ENCODE peak calls at places on chromosomes 13 and 19, in four cellular contexts. M is hepatocyte, R is ascending aorta, Z is breast epithelium. U is an unnamed sample.

GRCh38 chr13:59236309-59236939 is 927.3 kb downstream of the DIAPH3 start:
- DNase-seq in M (no peak), R (no peak), Z (no peak), U (no peak)

GRCh38 chr19:45901432-45901903 is 945 bp downstream of the MYPOP start:
- DNase-seq in M (peak; percentile 76), R (no peak), Z (no peak), U (no peak)

GRCh38 chr13:33367931-33368330 is 82.4 kb upstream of the STARD13 start:
- DNase-seq in M (no peak), R (no peak), Z (no peak), U (no peak)

GRCh38 chr13:30577381-30577780 is 40.3 kb upstream of the USPL1 start:
- DNase-seq in M (peak; percentile 8), R (no peak), Z (no peak), U (no peak)

GRCh38 chr13:82917984-82918383 is 964.3 kb downstream of the SLITRK1 start:
- DNase-seq in M (no peak), R (no peak), Z (no peak), U (no peak)

GRCh38 chr19:33627962-33628839 is 6.4 kb downstream of the CHST8 start:
- DNase-seq in M (no peak), R (no peak), Z (no peak), U (no peak)

GRCh38 chr13:105665284-105665683 is 870.2 kb downstream of the EFNB2 start:
- DNase-seq in M (no peak), R (no peak), Z (no peak), U (no peak)

GRCh38 chr13:77386880-77387606 is 60.1 kb upstream of the MYCBP2 start:
- DNase-seq in M (no peak), R (no peak), Z (no peak), U (no peak)

GRCh38 chr13:78138756-78139155 is 220.1 kb upstream of the EDNRB start:
- DNase-seq in M (peak; percentile 19), R (no peak), Z (no peak), U (no peak)

GRCh38 chr13:38394777-38395504 is 45.3 kb downstream of the UFM1 start:
- DNase-seq in M (peak; percentile 31), R (no peak), Z (no peak), U (no peak)

DNA sequence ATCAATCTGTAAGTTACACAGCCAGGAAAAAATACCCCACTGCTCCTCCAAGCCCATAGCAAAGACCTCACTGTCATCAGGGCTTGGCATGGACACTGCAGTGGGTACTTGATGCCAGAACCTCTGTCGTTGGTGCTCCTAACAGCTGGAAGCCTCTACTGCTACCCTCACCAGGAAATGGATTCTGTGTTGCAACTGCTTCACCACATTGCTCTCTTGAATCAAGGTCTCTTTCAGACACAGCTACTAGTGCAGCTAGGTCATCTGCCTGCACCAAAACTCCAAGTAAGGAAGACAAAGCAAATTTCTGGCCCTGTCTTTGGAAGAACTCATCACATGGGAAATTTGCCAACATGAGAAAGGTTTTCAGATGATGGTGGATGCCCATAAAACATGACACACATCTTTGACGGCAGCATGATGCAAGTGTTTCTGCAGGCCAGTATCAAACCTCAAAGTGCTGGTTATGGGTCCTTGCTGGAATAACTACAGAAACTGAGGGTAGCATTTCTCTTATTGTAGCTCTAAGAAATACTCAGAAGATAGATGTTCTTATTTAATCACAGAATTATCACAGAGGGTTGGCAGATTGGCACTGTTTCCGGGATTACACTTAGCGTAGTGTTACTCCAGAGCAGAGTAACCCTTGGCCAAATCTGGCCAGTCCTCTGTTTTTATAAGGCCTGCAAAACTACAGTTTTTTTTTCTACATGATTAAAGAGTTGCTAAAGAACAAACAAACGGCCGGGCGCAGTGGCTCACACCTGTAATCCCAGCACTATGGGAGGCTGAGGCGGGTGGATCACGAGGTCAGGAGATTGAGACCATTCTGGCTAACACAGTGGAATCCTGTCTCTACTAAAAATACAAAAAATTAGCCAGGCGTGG is 12.9 kb upstream of the PCCA start:
- DNase-seq in M (no peak), R (no peak), Z (no peak), U (no peak)
- TF ChIP-seq CTCF in M (no peak), R (no peak), Z (no peak), U (no peak)

GRCh38 chr13:26541041-26541440 is 16.4 kb upstream of the WASF3 start:
- DNase-seq in M (no peak), R (no peak), Z (no peak), U (no peak)

GRCh38 chr13:26539738-26540292 is 17.7 kb upstream of the WASF3 start:
- DNase-seq in M (no peak), R (no peak), Z (no peak), U (no peak)

GRCh38 chr13:26540319-26540718 is 17.2 kb upstream of the WASF3 start:
- DNase-seq in M (no peak), R (no peak), Z (no peak), U (no peak)

GRCh38 chr13:26541678-26542553 is 15.6 kb upstream of the WASF3 start:
- DNase-seq in M (no peak), R (no peak), Z (no peak), U (no peak)

DNA sequence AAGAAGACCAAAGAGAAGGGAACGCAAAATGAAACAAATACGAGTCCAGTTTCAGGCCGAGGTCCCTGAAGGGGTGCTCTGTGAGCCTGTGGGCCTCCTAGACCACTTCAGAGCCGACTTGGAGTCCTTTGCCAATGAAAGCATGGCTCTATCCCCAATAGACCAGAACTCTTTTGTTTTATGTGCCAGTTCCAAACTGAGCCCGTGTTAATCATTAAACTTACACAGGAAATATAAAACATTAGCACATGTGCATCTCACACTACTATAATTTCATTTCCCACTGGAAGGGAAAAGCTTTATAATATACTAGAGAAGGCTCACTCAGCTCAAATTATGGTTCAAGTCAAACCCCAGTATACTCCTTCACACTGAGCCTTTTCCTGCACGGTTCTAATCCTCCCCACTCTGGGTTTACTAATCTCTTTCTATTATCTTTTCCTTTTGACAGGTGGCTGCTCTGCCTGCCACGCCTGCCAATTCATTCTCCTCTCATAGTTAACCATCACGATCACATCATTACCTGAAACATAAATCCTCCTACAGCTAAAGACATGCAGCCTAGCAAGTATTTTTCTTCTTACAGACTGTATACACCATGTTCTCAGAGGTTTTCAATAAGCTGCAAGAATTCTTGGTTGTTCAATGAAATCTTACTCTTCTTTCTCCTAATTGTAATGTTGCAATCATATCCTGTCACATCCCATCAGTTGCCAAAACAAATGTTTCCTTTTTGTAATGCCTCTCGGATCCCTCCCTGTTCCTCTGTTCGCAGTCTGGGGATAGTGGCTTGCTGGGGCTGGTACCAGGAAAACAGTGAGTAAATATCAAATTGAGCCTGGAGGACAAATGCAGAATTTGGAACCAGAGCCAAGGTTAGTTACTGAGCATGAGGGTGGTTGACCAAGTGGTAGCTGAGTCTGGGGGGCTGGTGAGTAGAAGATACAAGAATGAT is 18.8 kb upstream of the WASF3 start:
- DNase-seq in M (no peak), R (no peak), Z (no peak), U (no peak)
- TF ChIP-seq CTCF in M (no peak), R (no peak), Z (no peak), U (no peak)

GRCh38 chr19:8585057-8585893 is 8.0 kb upstream of the MYO1F start:
- DNase-seq in M (no peak), R (no peak), Z (no peak), U (no peak)

GRCh38 chr19:8580710-8581281 is 3.6 kb upstream of the MYO1F start:
- DNase-seq in M (peak; percentile 89), R (peak; percentile 44), Z (peak; percentile 62), U (peak; percentile 70)

GRCh38 chr19:8589177-8589714 is 12.0 kb upstream of the MYO1F start:
- DNase-seq in M (no peak), R (no peak), Z (no peak), U (no peak)

GRCh38 chr19:8585894-8586750 is 8.9 kb upstream of the MYO1F start:
- DNase-seq in M (peak; percentile 58), R (no peak), Z (no peak), U (peak; percentile 53)
- TF ChIP-seq CTCF in M (peak; percentile 47), R (no peak), Z (no peak), U (peak; percentile 70)

DNA sequence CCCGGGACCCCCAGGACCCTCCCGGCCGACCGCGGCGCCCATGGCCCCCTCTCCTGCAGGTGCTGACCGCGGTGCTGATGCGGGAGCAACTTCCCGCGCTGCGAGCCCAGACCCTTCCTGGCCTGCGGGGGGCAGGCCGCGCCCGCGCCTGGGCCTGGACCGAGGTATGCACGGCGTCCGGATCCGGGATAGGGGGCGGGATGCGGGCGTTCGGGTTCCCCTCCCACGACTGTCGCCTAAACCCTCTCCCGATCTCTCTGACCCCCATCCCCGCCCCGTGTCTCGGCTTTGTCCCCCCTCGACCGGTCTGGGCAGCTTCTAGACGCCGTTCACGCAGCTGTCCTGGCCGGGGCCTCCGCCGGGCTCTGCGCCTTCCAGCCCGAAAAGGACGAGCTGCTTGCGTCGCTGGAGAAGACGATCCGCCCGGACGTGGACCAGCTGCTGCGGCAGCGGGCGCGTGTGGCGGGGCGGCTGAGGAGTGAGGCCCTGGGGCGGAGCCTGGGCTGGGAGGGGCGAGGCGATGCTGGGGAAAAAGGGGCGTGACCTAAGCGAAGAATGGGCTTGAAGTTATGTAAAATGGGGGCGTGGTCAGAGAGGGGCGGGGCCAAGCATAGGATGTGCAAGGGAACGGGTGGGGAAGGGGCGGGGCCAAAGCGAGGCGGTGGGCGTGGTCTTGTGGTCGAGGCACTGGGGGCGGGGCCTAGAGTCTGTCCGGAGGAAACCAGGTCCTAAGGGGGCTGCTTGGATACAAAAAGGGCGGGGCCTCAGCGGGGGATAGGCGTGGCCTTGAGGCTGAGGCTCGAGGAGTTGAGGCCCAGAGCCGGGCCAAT is 15.9 kb upstream of the COLGALT1 start:
- DNase-seq in M (peak; percentile 91), R (peak; percentile 74), Z (peak; percentile 84), U (peak; percentile 65)
- TF ChIP-seq CTCF in M (peak; percentile 36), R (no peak), Z (no peak), U (no peak)

GRCh38 chr19:1648926-1649541 is 3.4 kb downstream of the TCF3 start:
- DNase-seq in M (no peak), R (no peak), Z (no peak), U (no peak)
- TF ChIP-seq CTCF in M (no peak), R (no peak), Z (no peak), U (no peak)

GRCh38 chr19:47357788-47358680 is 8.9 kb downstream of the DHX34 start:
- DNase-seq in M (no peak), R (no peak), Z (no peak), U (no peak)
- TF ChIP-seq CTCF in M (no peak), R (no peak), Z (no peak), U (peak; percentile 24)

GRCh38 chr19:31946491-31946890 is 398.9 kb upstream of the ZNF507 start:
- DNase-seq in M (no peak), R (no peak), Z (no peak), U (no peak)

GRCh38 chr19:31944286-31944685 is 401.1 kb upstream of the ZNF507 start:
- DNase-seq in M (no peak), R (no peak), Z (no peak), U (no peak)

GRCh38 chr19:31943778-31944177 is 401.6 kb upstream of the ZNF507 start:
- DNase-seq in M (no peak), R (no peak), Z (no peak), U (no peak)

GRCh38 chr19:31947436-31947835 is 398.0 kb upstream of the ZNF507 start:
- DNase-seq in M (no peak), R (no peak), Z (no peak), U (no peak)

DNA sequence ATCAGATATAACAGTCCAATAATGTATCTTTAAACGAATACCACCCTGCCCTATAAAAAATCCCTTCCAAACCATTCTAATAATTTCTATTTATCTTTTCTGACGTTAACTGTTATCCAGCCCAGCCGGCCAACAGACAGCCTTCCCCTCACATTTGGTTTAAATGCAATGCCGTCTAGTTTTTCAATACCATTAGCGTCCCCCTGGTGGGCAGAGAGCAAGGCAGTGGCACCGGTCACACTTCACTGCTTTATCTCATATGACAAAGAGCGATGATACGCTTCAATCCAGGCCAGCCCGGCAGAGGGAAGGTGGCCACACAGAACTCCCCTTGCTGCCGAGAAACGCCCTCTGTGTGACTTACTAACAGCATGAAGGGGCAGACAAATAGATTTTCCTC is 402.1 kb upstream of the ZNF507 start:
- DNase-seq in M (no peak), R (no peak), Z (no peak), U (no peak)
- TF ChIP-seq CTCF in M (peak; percentile 10), R (no peak), Z (no peak), U (peak; percentile 26)

GRCh38 chr19:13366529-13367143 is 139.6 kb downstream of the CACNA1A start:
- DNase-seq in M (no peak), R (no peak), Z (no peak), U (no peak)
- TF ChIP-seq CTCF in M (peak; percentile 32), R (no peak), Z (no peak), U (peak; percentile 47)